ENCODE peak calls at places on chromosomes 11 and 22, in ten cellular contexts. One of them, this sample, is unnamed.

GRCh38 chr22:48240935-48241230 is 1478.4 kb downstream of the TBC1D22A start:
- DNase-seq in fibroblast of lung: no peak
- DNase-seq in naive thymus-derived CD8-positive, alpha-beta T cell: no peak
- DNase-seq in T-helper 1 cell: no peak
- DNase-seq in activated CD8-positive, alpha-beta memory T cell treated with anti-CD3 and anti-CD28 coated beads, Interleukin-2, amount 50 U/mL, for 48 hours: no peak
- DNase-seq in GM19239: no peak
- DNase-seq in activated naive CD8-positive, alpha-beta T cell treated with anti-CD3 and anti-CD28 coated beads, Interleukin-2, amount 50 U/mL, for 16 hours: no peak
- DNase-seq in aorta: no peak
- DNase-seq in HAP-1: no peak
- DNase-seq in CD8-positive, alpha-beta memory T cell: no peak
- DNase-seq in this sample: no peak

GRCh38 chr11:77081381-77081851 is 14.6 kb downstream of the CAPN5 start:
- DNase-seq in naive thymus-derived CD8-positive, alpha-beta T cell: no peak
- DNase-seq in aorta: peak
- DNase-seq in GM19239: no peak
- DNase-seq in activated naive CD8-positive, alpha-beta T cell treated with anti-CD3 and anti-CD28 coated beads, Interleukin-2, amount 50 U/mL, for 16 hours: no peak
- DNase-seq in activated CD8-positive, alpha-beta memory T cell treated with anti-CD3 and anti-CD28 coated beads, Interleukin-2, amount 50 U/mL, for 48 hours: no peak
- DNase-seq in HAP-1: no peak
- DNase-seq in T-helper 1 cell: no peak
- DNase-seq in fibroblast of lung: no peak
- DNase-seq in CD8-positive, alpha-beta memory T cell: no peak
- DNase-seq in this sample: no peak

GRCh38 chr22:47027766-47028165 is 265.3 kb downstream of the TBC1D22A start:
- DNase-seq in GM19239: no peak
- DNase-seq in naive thymus-derived CD8-positive, alpha-beta T cell: no peak
- DNase-seq in activated naive CD8-positive, alpha-beta T cell treated with anti-CD3 and anti-CD28 coated beads, Interleukin-2, amount 50 U/mL, for 16 hours: no peak
- DNase-seq in activated CD8-positive, alpha-beta memory T cell treated with anti-CD3 and anti-CD28 coated beads, Interleukin-2, amount 50 U/mL, for 48 hours: no peak
- DNase-seq in T-helper 1 cell: no peak
- DNase-seq in CD8-positive, alpha-beta memory T cell: no peak
- DNase-seq in fibroblast of lung: no peak
- DNase-seq in HAP-1: peak
- DNase-seq in aorta: no peak
- DNase-seq in this sample: no peak

GRCh38 chr22:24810043-24810749 is 4.2 kb downstream of the SGSM1 start:
- DNase-seq in CD8-positive, alpha-beta memory T cell: no peak
- DNase-seq in GM19239: no peak
- DNase-seq in fibroblast of lung: no peak
- DNase-seq in T-helper 1 cell: no peak
- DNase-seq in aorta: peak
- DNase-seq in HAP-1: no peak
- DNase-seq in activated CD8-positive, alpha-beta memory T cell treated with anti-CD3 and anti-CD28 coated beads, Interleukin-2, amount 50 U/mL, for 48 hours: no peak
- DNase-seq in activated naive CD8-positive, alpha-beta T cell treated with anti-CD3 and anti-CD28 coated beads, Interleukin-2, amount 50 U/mL, for 16 hours: no peak
- DNase-seq in naive thymus-derived CD8-positive, alpha-beta T cell: no peak
- DNase-seq in this sample: no peak

GRCh38 chr11:1422481-1422880 is 32.7 kb downstream of the BRSK2 start:
- DNase-seq in aorta: no peak
- DNase-seq in activated CD8-positive, alpha-beta memory T cell treated with anti-CD3 and anti-CD28 coated beads, Interleukin-2, amount 50 U/mL, for 48 hours: no peak
- DNase-seq in activated naive CD8-positive, alpha-beta T cell treated with anti-CD3 and anti-CD28 coated beads, Interleukin-2, amount 50 U/mL, for 16 hours: no peak
- DNase-seq in naive thymus-derived CD8-positive, alpha-beta T cell: no peak
- DNase-seq in GM19239: no peak
- DNase-seq in HAP-1: no peak
- DNase-seq in T-helper 1 cell: no peak
- DNase-seq in CD8-positive, alpha-beta memory T cell: no peak
- DNase-seq in fibroblast of lung: no peak
- DNase-seq in this sample: no peak

GRCh38 chr11:129061466-129062194 is 119.0 kb upstream of the TP53AIP1 start:
- DNase-seq in CD8-positive, alpha-beta memory T cell: no peak
- DNase-seq in activated CD8-positive, alpha-beta memory T cell treated with anti-CD3 and anti-CD28 coated beads, Interleukin-2, amount 50 U/mL, for 48 hours: no peak
- DNase-seq in naive thymus-derived CD8-positive, alpha-beta T cell: no peak
- DNase-seq in T-helper 1 cell: no peak
- DNase-seq in GM19239: no peak
- DNase-seq in activated naive CD8-positive, alpha-beta T cell treated with anti-CD3 and anti-CD28 coated beads, Interleukin-2, amount 50 U/mL, for 16 hours: no peak
- DNase-seq in aorta: no peak
- DNase-seq in HAP-1: no peak
- DNase-seq in fibroblast of lung: no peak
- DNase-seq in this sample: peak

GRCh38 chr22:35313311-35314121 is 13.8 kb downstream of the TOM1 start:
- DNase-seq in activated CD8-positive, alpha-beta memory T cell treated with anti-CD3 and anti-CD28 coated beads, Interleukin-2, amount 50 U/mL, for 48 hours: no peak
- DNase-seq in GM19239: no peak
- DNase-seq in activated naive CD8-positive, alpha-beta T cell treated with anti-CD3 and anti-CD28 coated beads, Interleukin-2, amount 50 U/mL, for 16 hours: no peak
- DNase-seq in fibroblast of lung: peak
- DNase-seq in naive thymus-derived CD8-positive, alpha-beta T cell: no peak
- DNase-seq in aorta: peak
- DNase-seq in T-helper 1 cell: no peak
- DNase-seq in CD8-positive, alpha-beta memory T cell: no peak
- DNase-seq in HAP-1: no peak
- DNase-seq in this sample: peak

GRCh38 chr11:91248199-91248807 is 976.3 kb upstream of the FAT3 start:
- DNase-seq in aorta: no peak
- DNase-seq in fibroblast of lung: peak
- DNase-seq in activated naive CD8-positive, alpha-beta T cell treated with anti-CD3 and anti-CD28 coated beads, Interleukin-2, amount 50 U/mL, for 16 hours: no peak
- DNase-seq in GM19239: no peak
- DNase-seq in HAP-1: peak
- DNase-seq in CD8-positive, alpha-beta memory T cell: no peak
- DNase-seq in activated CD8-positive, alpha-beta memory T cell treated with anti-CD3 and anti-CD28 coated beads, Interleukin-2, amount 50 U/mL, for 48 hours: no peak
- DNase-seq in T-helper 1 cell: no peak
- DNase-seq in naive thymus-derived CD8-positive, alpha-beta T cell: no peak
- DNase-seq in this sample: peak

GRCh38 chr11:48044577-48044976 is 64.2 kb downstream of the PTPRJ start:
- DNase-seq in T-helper 1 cell: no peak
- DNase-seq in fibroblast of lung: no peak
- DNase-seq in naive thymus-derived CD8-positive, alpha-beta T cell: no peak
- DNase-seq in HAP-1: no peak
- DNase-seq in GM19239: no peak
- DNase-seq in activated naive CD8-positive, alpha-beta T cell treated with anti-CD3 and anti-CD28 coated beads, Interleukin-2, amount 50 U/mL, for 16 hours: no peak
- DNase-seq in CD8-positive, alpha-beta memory T cell: no peak
- DNase-seq in aorta: no peak
- DNase-seq in activated CD8-positive, alpha-beta memory T cell treated with anti-CD3 and anti-CD28 coated beads, Interleukin-2, amount 50 U/mL, for 48 hours: no peak
- DNase-seq in this sample: no peak

GRCh38 chr11:27464155-27464759 is 8.3 kb downstream of the LGR4 start:
- DNase-seq in naive thymus-derived CD8-positive, alpha-beta T cell: no peak
- DNase-seq in HAP-1: no peak
- DNase-seq in T-helper 1 cell: no peak
- DNase-seq in GM19239: no peak
- DNase-seq in fibroblast of lung: no peak
- DNase-seq in activated CD8-positive, alpha-beta memory T cell treated with anti-CD3 and anti-CD28 coated beads, Interleukin-2, amount 50 U/mL, for 48 hours: no peak
- DNase-seq in aorta: no peak
- DNase-seq in activated naive CD8-positive, alpha-beta T cell treated with anti-CD3 and anti-CD28 coated beads, Interleukin-2, amount 50 U/mL, for 16 hours: no peak
- DNase-seq in CD8-positive, alpha-beta memory T cell: no peak
- DNase-seq in this sample: peak

GRCh38 chr11:1827931-1828330 is 6.9 kb upstream of the SYT8 start:
- DNase-seq in activated naive CD8-positive, alpha-beta T cell treated with anti-CD3 and anti-CD28 coated beads, Interleukin-2, amount 50 U/mL, for 16 hours: no peak
- DNase-seq in aorta: peak
- DNase-seq in HAP-1: no peak
- DNase-seq in T-helper 1 cell: no peak
- DNase-seq in naive thymus-derived CD8-positive, alpha-beta T cell: no peak
- DNase-seq in fibroblast of lung: no peak
- DNase-seq in CD8-positive, alpha-beta memory T cell: no peak
- DNase-seq in GM19239: no peak
- DNase-seq in activated CD8-positive, alpha-beta memory T cell treated with anti-CD3 and anti-CD28 coated beads, Interleukin-2, amount 50 U/mL, for 48 hours: no peak
- DNase-seq in this sample: no peak

GRCh38 chr11:102793677-102794290 is 4.2 kb downstream of the MMP1 start:
- DNase-seq in CD8-positive, alpha-beta memory T cell: no peak
- DNase-seq in GM19239: no peak
- DNase-seq in aorta: no peak
- DNase-seq in HAP-1: no peak
- DNase-seq in activated CD8-positive, alpha-beta memory T cell treated with anti-CD3 and anti-CD28 coated beads, Interleukin-2, amount 50 U/mL, for 48 hours: no peak
- DNase-seq in naive thymus-derived CD8-positive, alpha-beta T cell: no peak
- DNase-seq in fibroblast of lung: no peak
- DNase-seq in activated naive CD8-positive, alpha-beta T cell treated with anti-CD3 and anti-CD28 coated beads, Interleukin-2, amount 50 U/mL, for 16 hours: no peak
- DNase-seq in T-helper 1 cell: no peak
- DNase-seq in this sample: no peak

GRCh38 chr22:48577014-48577690 is 1250.5 kb downstream of the BRD1 start:
- DNase-seq in naive thymus-derived CD8-positive, alpha-beta T cell: no peak
- DNase-seq in activated naive CD8-positive, alpha-beta T cell treated with anti-CD3 and anti-CD28 coated beads, Interleukin-2, amount 50 U/mL, for 16 hours: no peak
- DNase-seq in T-helper 1 cell: no peak
- DNase-seq in aorta: no peak
- DNase-seq in fibroblast of lung: no peak
- DNase-seq in GM19239: no peak
- DNase-seq in HAP-1: no peak
- DNase-seq in CD8-positive, alpha-beta memory T cell: no peak
- DNase-seq in activated CD8-positive, alpha-beta memory T cell treated with anti-CD3 and anti-CD28 coated beads, Interleukin-2, amount 50 U/mL, for 48 hours: no peak
- DNase-seq in this sample: no peak

GRCh38 chr11:83292709-83293435 is 6.7 kb upstream of the CCDC90B start:
- DNase-seq in naive thymus-derived CD8-positive, alpha-beta T cell: peak
- DNase-seq in activated CD8-positive, alpha-beta memory T cell treated with anti-CD3 and anti-CD28 coated beads, Interleukin-2, amount 50 U/mL, for 48 hours: no peak
- DNase-seq in activated naive CD8-positive, alpha-beta T cell treated with anti-CD3 and anti-CD28 coated beads, Interleukin-2, amount 50 U/mL, for 16 hours: no peak
- DNase-seq in fibroblast of lung: peak
- DNase-seq in GM19239: peak
- DNase-seq in CD8-positive, alpha-beta memory T cell: no peak
- DNase-seq in aorta: no peak
- DNase-seq in T-helper 1 cell: peak
- DNase-seq in HAP-1: peak
- DNase-seq in this sample: peak

GRCh38 chr11:88475991-88476418 is 138.5 kb upstream of the CTSC start:
- DNase-seq in CD8-positive, alpha-beta memory T cell: no peak
- DNase-seq in activated CD8-positive, alpha-beta memory T cell treated with anti-CD3 and anti-CD28 coated beads, Interleukin-2, amount 50 U/mL, for 48 hours: no peak
- DNase-seq in activated naive CD8-positive, alpha-beta T cell treated with anti-CD3 and anti-CD28 coated beads, Interleukin-2, amount 50 U/mL, for 16 hours: no peak
- DNase-seq in fibroblast of lung: no peak
- DNase-seq in aorta: no peak
- DNase-seq in T-helper 1 cell: no peak
- DNase-seq in GM19239: no peak
- DNase-seq in naive thymus-derived CD8-positive, alpha-beta T cell: no peak
- DNase-seq in HAP-1: no peak
- DNase-seq in this sample: peak

GRCh38 chr11:47314992-47315391 is 37.5 kb downstream of the MYBPC3 start:
- DNase-seq in GM19239: no peak
- DNase-seq in aorta: no peak
- DNase-seq in activated naive CD8-positive, alpha-beta T cell treated with anti-CD3 and anti-CD28 coated beads, Interleukin-2, amount 50 U/mL, for 16 hours: no peak
- DNase-seq in HAP-1: no peak
- DNase-seq in naive thymus-derived CD8-positive, alpha-beta T cell: no peak
- DNase-seq in activated CD8-positive, alpha-beta memory T cell treated with anti-CD3 and anti-CD28 coated beads, Interleukin-2, amount 50 U/mL, for 48 hours: no peak
- DNase-seq in CD8-positive, alpha-beta memory T cell: no peak
- DNase-seq in T-helper 1 cell: no peak
- DNase-seq in fibroblast of lung: no peak
- DNase-seq in this sample: peak

GRCh38 chr11:134613646-134614045 is 201.6 kb upstream of the B3GAT1 start:
- DNase-seq in CD8-positive, alpha-beta memory T cell: no peak
- DNase-seq in fibroblast of lung: no peak
- DNase-seq in T-helper 1 cell: no peak
- DNase-seq in activated CD8-positive, alpha-beta memory T cell treated with anti-CD3 and anti-CD28 coated beads, Interleukin-2, amount 50 U/mL, for 48 hours: no peak
- DNase-seq in aorta: no peak
- DNase-seq in naive thymus-derived CD8-positive, alpha-beta T cell: no peak
- DNase-seq in GM19239: no peak
- DNase-seq in activated naive CD8-positive, alpha-beta T cell treated with anti-CD3 and anti-CD28 coated beads, Interleukin-2, amount 50 U/mL, for 16 hours: no peak
- DNase-seq in HAP-1: no peak
- DNase-seq in this sample: no peak

GRCh38 chr11:19683141-19683805 is 29.4 kb upstream of the NAV2 start:
- DNase-seq in CD8-positive, alpha-beta memory T cell: no peak
- DNase-seq in fibroblast of lung: peak
- DNase-seq in naive thymus-derived CD8-positive, alpha-beta T cell: no peak
- DNase-seq in aorta: peak
- DNase-seq in T-helper 1 cell: no peak
- DNase-seq in GM19239: no peak
- DNase-seq in activated CD8-positive, alpha-beta memory T cell treated with anti-CD3 and anti-CD28 coated beads, Interleukin-2, amount 50 U/mL, for 48 hours: no peak
- DNase-seq in activated naive CD8-positive, alpha-beta T cell treated with anti-CD3 and anti-CD28 coated beads, Interleukin-2, amount 50 U/mL, for 16 hours: no peak
- DNase-seq in HAP-1: no peak
- DNase-seq in this sample: no peak

GRCh38 chr22:16932577-16932976 is 75.4 kb downstream of the GAB4 start:
- DNase-seq in activated naive CD8-positive, alpha-beta T cell treated with anti-CD3 and anti-CD28 coated beads, Interleukin-2, amount 50 U/mL, for 16 hours: no peak
- DNase-seq in GM19239: no peak
- DNase-seq in aorta: no peak
- DNase-seq in fibroblast of lung: no peak
- DNase-seq in CD8-positive, alpha-beta memory T cell: no peak
- DNase-seq in T-helper 1 cell: no peak
- DNase-seq in naive thymus-derived CD8-positive, alpha-beta T cell: no peak
- DNase-seq in activated CD8-positive, alpha-beta memory T cell treated with anti-CD3 and anti-CD28 coated beads, Interleukin-2, amount 50 U/mL, for 48 hours: no peak
- DNase-seq in HAP-1: no peak
- DNase-seq in this sample: no peak

GRCh38 chr11:131136476-131136875 is 220.2 kb upstream of the SNX19 start:
- DNase-seq in HAP-1: no peak
- DNase-seq in CD8-positive, alpha-beta memory T cell: no peak
- DNase-seq in aorta: no peak
- DNase-seq in T-helper 1 cell: no peak
- DNase-seq in activated naive CD8-positive, alpha-beta T cell treated with anti-CD3 and anti-CD28 coated beads, Interleukin-2, amount 50 U/mL, for 16 hours: no peak
- DNase-seq in GM19239: no peak
- DNase-seq in naive thymus-derived CD8-positive, alpha-beta T cell: no peak
- DNase-seq in activated CD8-positive, alpha-beta memory T cell treated with anti-CD3 and anti-CD28 coated beads, Interleukin-2, amount 50 U/mL, for 48 hours: no peak
- DNase-seq in fibroblast of lung: peak
- DNase-seq in this sample: peak

GRCh38 chr11:123560001-123560400 is 94.4 kb downstream of the SCN3B start:
- DNase-seq in aorta: peak
- DNase-seq in T-helper 1 cell: no peak
- DNase-seq in activated CD8-positive, alpha-beta memory T cell treated with anti-CD3 and anti-CD28 coated beads, Interleukin-2, amount 50 U/mL, for 48 hours: no peak
- DNase-seq in naive thymus-derived CD8-positive, alpha-beta T cell: peak
- DNase-seq in activated naive CD8-positive, alpha-beta T cell treated with anti-CD3 and anti-CD28 coated beads, Interleukin-2, amount 50 U/mL, for 16 hours: no peak
- DNase-seq in CD8-positive, alpha-beta memory T cell: no peak
- DNase-seq in GM19239: no peak
- DNase-seq in HAP-1: no peak
- DNase-seq in fibroblast of lung: peak
- DNase-seq in this sample: peak

GRCh38 chr11:47980907-47981621 is 705 bp downstream of the PTPRJ start:
- DNase-seq in CD8-positive, alpha-beta memory T cell: peak
- DNase-seq in T-helper 1 cell: no peak
- DNase-seq in GM19239: no peak
- DNase-seq in naive thymus-derived CD8-positive, alpha-beta T cell: no peak
- DNase-seq in aorta: peak
- DNase-seq in activated CD8-positive, alpha-beta memory T cell treated with anti-CD3 and anti-CD28 coated beads, Interleukin-2, amount 50 U/mL, for 48 hours: peak
- DNase-seq in HAP-1: peak
- DNase-seq in fibroblast of lung: peak
- DNase-seq in activated naive CD8-positive, alpha-beta T cell treated with anti-CD3 and anti-CD28 coated beads, Interleukin-2, amount 50 U/mL, for 16 hours: no peak
- DNase-seq in this sample: peak

GRCh38 chr22:20946080-20946986 is 20.7 kb upstream of the AIFM3 start:
- DNase-seq in activated CD8-positive, alpha-beta memory T cell treated with anti-CD3 and anti-CD28 coated beads, Interleukin-2, amount 50 U/mL, for 48 hours: no peak
- DNase-seq in fibroblast of lung: no peak
- DNase-seq in naive thymus-derived CD8-positive, alpha-beta T cell: no peak
- DNase-seq in GM19239: no peak
- DNase-seq in aorta: peak
- DNase-seq in HAP-1: no peak
- DNase-seq in T-helper 1 cell: no peak
- DNase-seq in activated naive CD8-positive, alpha-beta T cell treated with anti-CD3 and anti-CD28 coated beads, Interleukin-2, amount 50 U/mL, for 16 hours: no peak
- DNase-seq in CD8-positive, alpha-beta memory T cell: no peak
- DNase-seq in this sample: peak